ENCODE peak calls at places on chromosome 1, in six cellular contexts. D, W, Z, E, G and Q are unnamed samples.

GRCh38 chr1:214551436-214552173 is at the start of gene PTPN14:
- DNase-seq in D (peak; percentile 85), W (peak; percentile 95), Z (peak; percentile 61), E (peak; percentile 89), G (peak; percentile 94), Q (no peak)

GRCh38 chr1:218658899-218659298 is 313.8 kb downstream of the TGFB2 start:
- DNase-seq in D (no peak), W (peak; percentile 74), Z (no peak), E (peak; percentile 65), G (peak; percentile 96), Q (no peak)

GRCh38 chr1:244439391-244440032 is 12.2 kb downstream of the ADSS2 start:
- DNase-seq in D (peak; percentile 78), W (no peak), Z (no peak), E (no peak), G (no peak), Q (no peak)

GRCh38 chr1:244599937-244600350 is 53.0 kb upstream of the DESI2 start:
- DNase-seq in D (no peak), W (peak; percentile 93), Z (no peak), E (peak; percentile 93), G (peak; percentile 90), Q (peak; percentile 3)

GRCh38 chr1:19536519-19536918 is 51.2 kb upstream of the CAPZB start:
- DNase-seq in D (no peak), W (no peak), Z (no peak), E (no peak), G (no peak), Q (no peak)

GRCh38 chr1:222182641-222183040 is 365.3 kb downstream of the HHIPL2 start:
- DNase-seq in D (no peak), W (peak; percentile 32), Z (no peak), E (peak; percentile 17), G (peak; percentile 59), Q (no peak)

GRCh38 chr1:20739225-20739624 is 6.7 kb upstream of the SH2D5 start:
- DNase-seq in D (no peak), W (peak; percentile 69), Z (no peak), E (peak; percentile 31), G (peak; percentile 74), Q (no peak)

GRCh38 chr1:2526824-2527552 is 592 bp upstream of the PANK4 start:
- DNase-seq in D (peak; percentile 52), W (peak; percentile 45), Z (peak; percentile 64), E (peak; percentile 27), G (peak; percentile 52), Q (no peak)

GRCh38 chr1:63713627-63714481 is 60.0 kb upstream of the ROR1 start:
- DNase-seq in D (no peak), W (peak; percentile 69), Z (no peak), E (peak; percentile 61), G (peak; percentile 93), Q (no peak)

GRCh38 chr1:20058531-20058930 is 11.5 kb upstream of the PLA2G5 start:
- DNase-seq in D (no peak), W (peak; percentile 63), Z (no peak), E (peak; percentile 75), G (peak; percentile 71), Q (no peak)

GRCh38 chr1:214518387-214518786 is 33.0 kb downstream of the PTPN14 start:
- DNase-seq in D (no peak), W (no peak), Z (no peak), E (no peak), G (peak; percentile 29), Q (no peak)

GRCh38 chr1:180633092-180634045 is 1.5 kb downstream of the XPR1 start:
- DNase-seq in D (no peak), W (peak; percentile 49), Z (no peak), E (no peak), G (peak; percentile 18), Q (no peak)

GRCh38 chr1:74771913-74772515 is 39.1 kb downstream of the TYW3 start:
- DNase-seq in D (no peak), W (peak; percentile 47), Z (no peak), E (peak; percentile 17), G (peak; percentile 49), Q (no peak)

GRCh38 chr1:23101101-23101827 is 67.4 kb downstream of the LUZP1 start:
- DNase-seq in D (no peak), W (peak; percentile 29), Z (no peak), E (no peak), G (peak; percentile 49), Q (no peak)

GRCh38 chr1:53614231-53615021 is 124.5 kb downstream of the GLIS1 start:
- DNase-seq in D (no peak), W (no peak), Z (no peak), E (no peak), G (no peak), Q (no peak)

GRCh38 chr1:203058674-203058931 is 27.2 kb downstream of the MYOG start:
- DNase-seq in D (no peak), W (no peak), Z (no peak), E (no peak), G (no peak), Q (no peak)

GRCh38 chr1:209789245-209789644 is 4.9 kb upstream of the C1orf74 start:
- DNase-seq in D (no peak), W (no peak), Z (no peak), E (no peak), G (no peak), Q (no peak)

GRCh38 chr1:201020040-201020591 is 3.4 kb downstream of the KIF21B start:
- DNase-seq in D (peak; percentile 55), W (no peak), Z (no peak), E (no peak), G (no peak), Q (no peak)

GRCh38 chr1:119008483-119009299 is 20.5 kb upstream of the TBX15 start:
- DNase-seq in D (no peak), W (peak; percentile 61), Z (no peak), E (no peak), G (peak; percentile 77), Q (no peak)

GRCh38 chr1:11893907-11894251 is 32.3 kb downstream of the KIAA2013 start:
- DNase-seq in D (peak; percentile 82), W (peak; percentile 23), Z (peak; percentile 5), E (no peak), G (no peak), Q (peak; percentile 43)

GRCh38 chr1:174157157-174157806 is 2.0 kb upstream of the RABGAP1L start:
- DNase-seq in D (no peak), W (no peak), Z (no peak), E (no peak), G (no peak), Q (no peak)

GRCh38 chr1:189269011-189269410 is 1208.7 kb downstream of the BRINP3 start:
- DNase-seq in D (no peak), W (no peak), Z (no peak), E (no peak), G (peak; percentile 1), Q (no peak)

GRCh38 chr1:9280015-9280860 is 12.5 kb upstream of the SPSB1 start:
- DNase-seq in D (peak; percentile 67), W (peak; percentile 94), Z (no peak), E (peak; percentile 91), G (peak; percentile 94), Q (peak; percentile 38)

GRCh38 chr1:64675718-64676345 is 69.0 kb upstream of the RAVER2 start:
- DNase-seq in D (no peak), W (no peak), Z (no peak), E (peak; percentile 14), G (peak; percentile 9), Q (no peak)

GRCh38 chr1:23062271-23062670 is 43.0 kb downstream of the KDM1A start:
- DNase-seq in D (no peak), W (no peak), Z (no peak), E (peak; percentile 4), G (no peak), Q (no peak)

GRCh38 chr1:64479874-64480273 is 9.9 kb downstream of the CACHD1 start:
- DNase-seq in D (no peak), W (no peak), Z (no peak), E (no peak), G (no peak), Q (no peak)

GRCh38 chr1:14426854-14427253 is 171.6 kb upstream of the KAZN start:
- DNase-seq in D (no peak), W (no peak), Z (no peak), E (no peak), G (no peak), Q (no peak)

GRCh38 chr1:156640842-156641706 is 843 bp upstream of the BCAN start:
- DNase-seq in D (no peak), W (no peak), Z (peak; percentile 34), E (no peak), G (no peak), Q (no peak)

GRCh38 chr1:6859415-6860343 is 74.4 kb downstream of the CAMTA1 start:
- DNase-seq in D (no peak), W (peak; percentile 96), Z (no peak), E (peak; percentile 96), G (peak; percentile 98), Q (no peak)

GRCh38 chr1:245837741-245838140 is 669.3 kb downstream of the SMYD3 start:
- DNase-seq in D (no peak), W (no peak), Z (no peak), E (no peak), G (no peak), Q (no peak)